ENCODE peak calls at places on chromosomes 4 and X, in seven cellular contexts. D is MV-4-11, F is endothelial cell, O is cardiac muscle cell, A is GM13977, H is left ventricle myocardium inferior, Z is MG63. P is an unnamed sample.
A peak's percentile ranks its signal among the peaks of the same experiment; 100 is the strongest.

GRCh38 chr4:171718069-171718468 is 95.1 kb upstream of the GALNTL6 start:
- DNase-seq in F (no peak), A (no peak), O (no peak), D (no peak), Z (no peak), H (no peak), P (peak; percentile 45)

GRCh38 chr4:185384877-185385465 is 10.8 kb downstream of the LRP2BP start:
- DNase-seq in O (peak; percentile 41), Z (no peak), F (no peak), D (no peak), H (no peak), A (no peak), P (no peak)

GRCh38 chrX:103831803-103832544 is at the start of gene RAB9B:
- DNase-seq in Z (peak; percentile 41), F (peak; percentile 32), D (no peak), H (peak; percentile 70), A (peak; percentile 69), O (peak; percentile 59), P (peak; percentile 88)

GRCh38 chr4:46323891-46324290 is 66.0 kb downstream of the GABRA2 start:
- DNase-seq in H (no peak), O (no peak), D (no peak), Z (no peak), F (no peak), A (no peak), P (no peak)

GRCh38 chr4:139229534-139230039 is 50.4 kb downstream of the MGARP start:
- DNase-seq in O (peak; percentile 72), F (no peak), D (peak; percentile 44), Z (no peak), H (no peak), A (peak; percentile 56), P (no peak)

GRCh38 chrX:134364711-134365110 is 95.3 kb upstream of the HPRT1 start:
- DNase-seq in D (no peak), Z (no peak), O (no peak), H (no peak), A (no peak), F (no peak), P (no peak)

GRCh38 chrX:19156223-19156622 is 34.0 kb upstream of the ADGRG2 start:
- DNase-seq in A (no peak), Z (peak; percentile 8), H (no peak), F (no peak), D (peak; percentile 0), O (no peak), P (no peak)

GRCh38 chrX:40538391-40538790 is 42.4 kb upstream of the ATP6AP2 start:
- DNase-seq in F (no peak), O (no peak), A (no peak), D (no peak), H (no peak), Z (no peak), P (no peak)

GRCh38 chr4:81606166-81606565 is 134.5 kb upstream of the RASGEF1B start:
- DNase-seq in D (no peak), Z (no peak), F (no peak), O (no peak), H (no peak), A (no peak), P (no peak)

GRCh38 chr4:184330008-184330400 is 112.3 kb upstream of the ENPP6 start:
- DNase-seq in Z (no peak), D (no peak), H (peak; percentile 28), O (no peak), A (peak; percentile 36), F (no peak), P (peak; percentile 85)

GRCh38 chr4:56762484-56763250 is 58.8 kb downstream of the SPINK2 start:
- DNase-seq in H (no peak), A (peak; percentile 36), O (no peak), Z (no peak), F (no peak), D (no peak), P (no peak)

P was measured in aorta.